ENCODE peak calls at places on chromosomes 11 and 22, in eight cellular contexts. K is IMR-90, G is adrenal gland, A is cardiac muscle cell, O is suprapubic skin, S is right lobe of liver, W is fibroblast of lung, J is osteoblast. M is an unnamed sample.

GRCh38 chr11:1892116-1892515 is 421 bp upstream of the PRR33 start:
- DNase-seq in K (no peak), G (no peak), A (no peak), O (no peak), S (no peak), W (no peak), J (no peak), M (no peak)

GRCh38 chr11:79397252-79397651 is 43.6 kb downstream of the TENM4 start:
- DNase-seq in K (peak; percentile 61), G (no peak), A (peak; percentile 15), O (no peak), S (no peak), W (peak; percentile 80), J (no peak), M (no peak)

GRCh38 chr11:71184421-71185210 is 67.8 kb downstream of the SHANK2 start:
- DNase-seq in K (no peak), G (no peak), A (no peak), O (peak; percentile 58), S (peak; percentile 20), W (no peak), J (peak; percentile 66), M (no peak)

GRCh38 chr11:72828081-72828567 is 13.9 kb downstream of the ATG16L2 start:
- DNase-seq in K (peak; percentile 44), G (peak; percentile 78), A (peak; percentile 49), O (peak; percentile 78), S (peak; percentile 70), W (no peak), J (peak; percentile 96), M (no peak)

GRCh38 chr11:101436511-101437142 is 147.2 kb downstream of the TRPC6 start:
- DNase-seq in K (peak; percentile 49), G (peak; percentile 66), A (peak; percentile 55), O (no peak), S (no peak), W (peak; percentile 20), J (no peak), M (peak; percentile 45)

GRCh38 chr11:75330279-75330678 is 21.2 kb downstream of the ARRB1 start:
- DNase-seq in K (peak; percentile 65), G (no peak), A (no peak), O (no peak), S (no peak), W (no peak), J (peak; percentile 47), M (no peak)

GRCh38 chr11:125164422-125165110 is at the start of gene PKNOX2:
- DNase-seq in K (peak; percentile 67), G (peak; percentile 77), A (peak; percentile 89), O (peak; percentile 87), S (peak; percentile 70), W (peak; percentile 79), J (peak; percentile 98), M (peak; percentile 58)

GRCh38 chr22:47207387-47207786 is 444.9 kb downstream of the TBC1D22A start:
- DNase-seq in K (no peak), G (peak; percentile 21), A (no peak), O (peak; percentile 41), S (peak; percentile 29), W (no peak), J (no peak), M (no peak)

GRCh38 chr11:1072116-1072820 is 2.4 kb upstream of the MUC2 start:
- DNase-seq in K (peak; percentile 71), G (no peak), A (peak; percentile 77), O (peak; percentile 78), S (no peak), W (peak; percentile 65), J (peak; percentile 87), M (peak; percentile 74)

GRCh38 chr22:26642465-26643367 is 14.7 kb upstream of the MIAT start:
- DNase-seq in K (no peak), G (no peak), A (peak; percentile 21), O (no peak), S (no peak), W (peak; percentile 52), J (no peak), M (no peak)

GRCh38 chr11:61378713-61379313 is 13.6 kb upstream of the TMEM216 start:
- DNase-seq in K (peak; percentile 97), G (peak; percentile 86), A (peak; percentile 97), O (peak; percentile 66), S (no peak), W (peak; percentile 92), J (peak; percentile 89), M (peak; percentile 88)

GRCh38 chr11:111001986-111002616 is 243.4 kb upstream of the POU2AF2 start:
- DNase-seq in K (peak; percentile 95), G (no peak), A (peak; percentile 86), O (no peak), S (no peak), W (peak; percentile 88), J (peak; percentile 46), M (peak; percentile 59)

GRCh38 chr11:115087791-115088190 is 409.5 kb downstream of the NXPE2 start:
- DNase-seq in K (no peak), G (no peak), A (no peak), O (no peak), S (no peak), W (no peak), J (no peak), M (no peak)

GRCh38 chr11:117384045-117384444 is 56.4 kb downstream of the CEP164 start:
- DNase-seq in K (peak; percentile 96), G (no peak), A (peak; percentile 44), O (no peak), S (no peak), W (peak; percentile 90), J (peak; percentile 98), M (peak; percentile 79)

GRCh38 chr11:7538023-7538422 is 24.2 kb downstream of the PPFIBP2 start:
- DNase-seq in K (no peak), G (peak; percentile 46), A (peak; percentile 16), O (no peak), S (peak; percentile 24), W (no peak), J (no peak), M (no peak)

GRCh38 chr22:38230108-38230825 is 28.5 kb downstream of the MAFF start:
- DNase-seq in K (no peak), G (peak; percentile 78), A (peak; percentile 70), O (no peak), S (no peak), W (no peak), J (peak; percentile 67), M (no peak)

GRCh38 chr11:33063326-33063775 is 24.0 kb downstream of the TCP11L1 start:
- DNase-seq in K (peak; percentile 77), G (no peak), A (peak; percentile 41), O (no peak), S (no peak), W (peak; percentile 52), J (no peak), M (peak; percentile 20)

GRCh38 chr11:134355136-134355535 is 23.3 kb downstream of the GLB1L2 start:
- DNase-seq in K (no peak), G (no peak), A (no peak), O (peak; percentile 23), S (no peak), W (no peak), J (no peak), M (no peak)

GRCh38 chr11:88680806-88681205 is 343.3 kb upstream of the CTSC start:
- DNase-seq in K (peak; percentile 6), G (no peak), A (peak; percentile 60), O (no peak), S (no peak), W (peak; percentile 44), J (no peak), M (no peak)

GRCh38 chr11:124876818-124877630 is 11.8 kb downstream of the ROBO3 start:
- DNase-seq in K (no peak), G (no peak), A (no peak), O (no peak), S (no peak), W (no peak), J (peak; percentile 89), M (no peak)

GRCh38 chr11:95625164-95626017 is 164.2 kb downstream of the FAM76B start:
- DNase-seq in K (no peak), G (no peak), A (no peak), O (no peak), S (no peak), W (peak; percentile 12), J (no peak), M (no peak)

GRCh38 chr11:124865181-124865901 is at the start of gene ROBO3:
- DNase-seq in K (no peak), G (no peak), A (no peak), O (peak; percentile 74), S (peak; percentile 35), W (peak; percentile 13), J (no peak), M (no peak)

GRCh38 chr22:31680764-31681624 is 19.0 kb upstream of the PISD start:
- DNase-seq in K (peak; percentile 79), G (peak; percentile 76), A (peak; percentile 62), O (no peak), S (no peak), W (peak; percentile 88), J (peak; percentile 68), M (peak; percentile 37)

DNA sequence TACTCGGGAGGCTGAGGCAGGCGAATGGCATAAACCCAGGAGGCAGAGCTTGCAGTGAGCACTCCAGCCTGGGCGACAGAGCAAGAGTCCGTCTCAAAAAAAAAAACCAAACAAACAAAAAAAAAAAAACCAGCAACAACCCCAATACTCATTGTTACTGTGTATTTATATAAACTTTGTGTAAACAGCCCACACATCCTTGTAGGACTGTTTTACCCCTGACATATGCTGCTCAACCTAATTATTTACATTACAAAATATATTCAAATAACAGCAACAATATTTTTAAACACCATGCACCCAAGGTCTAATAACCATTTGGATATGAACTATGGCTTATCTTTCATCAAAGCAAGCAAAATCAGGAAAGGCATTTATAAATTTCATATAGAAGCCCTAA is 284.1 kb downstream of the TTC28 start:
- DNase-seq in K (no peak), G (no peak), A (no peak), O (no peak), S (no peak), W (no peak), J (no peak), M (no peak)
- H3K27me3 ChIP-seq in K (no peaks in the 10 kb centered on the region), G (no peaks in the 10 kb centered on the region), A (no peaks in the 10 kb centered on the region), O (no peaks in the 10 kb centered on the region), S (no peaks in the 10 kb centered on the region), W (no peaks in the 10 kb centered on the region), J (no peaks in the 10 kb centered on the region), M (no peaks in the 10 kb centered on the region)

GRCh38 chr11:77723024-77723423 is 85.4 kb upstream of the CLNS1A start:
- DNase-seq in K (no peak), G (no peak), A (no peak), O (no peak), S (no peak), W (peak; percentile 10), J (no peak), M (no peak)
- TF ChIP-seq CTCF in K (no peak), G (no peak), A (no peak), O (no peak), S (no peak), W (no peak), J (no peak), M (no peak)

DNA sequence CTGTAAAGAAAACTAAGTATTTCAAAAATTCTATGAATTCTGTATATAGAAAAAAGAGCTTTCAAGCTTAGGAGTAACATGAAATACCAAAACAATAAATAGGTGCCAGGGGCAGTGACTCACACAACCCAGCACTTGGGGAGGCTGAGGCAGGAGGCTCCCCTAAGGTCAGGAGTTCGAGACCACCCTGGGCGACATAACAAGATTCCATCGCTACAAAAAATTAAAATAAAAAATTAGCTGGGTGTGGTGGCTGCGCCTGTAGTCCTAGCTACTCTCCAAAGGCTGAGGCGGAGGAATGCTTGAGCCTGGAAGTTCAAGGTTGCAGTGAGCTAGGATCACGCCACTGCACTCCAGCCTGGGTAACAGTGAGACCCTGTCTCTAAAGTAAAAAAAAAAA is 21.5 kb downstream of the ZNF280B start:
- DNase-seq in K (no peak), G (no peak), A (no peak), O (no peak), S (no peak), W (no peak), J (no peak), M (no peak)
- H3K27me3 ChIP-seq in K (no peaks in the 10 kb centered on the region), G (no peaks in the 10 kb centered on the region), A (no peaks in the 10 kb centered on the region), O (no peaks in the 10 kb centered on the region), S (no peaks in the 10 kb centered on the region), W (no peaks in the 10 kb centered on the region), J (no peaks in the 10 kb centered on the region), M (no peaks in the 10 kb centered on the region)

GRCh38 chr22:36409911-36410756 is 22.4 kb upstream of the MYH9 start:
- DNase-seq in K (no peak), G (peak; percentile 97), A (peak; percentile 83), O (peak; percentile 92), S (peak; percentile 96), W (peak; percentile 76), J (no peak), M (no peak)
- TF ChIP-seq CTCF in K (no peak), G (no peak), A (no peak), O (no peak), S (no peak), W (no peak), J (no peak), M (peak; percentile 18)